ENCODE peak calls at places on chromosomes 2 and 18, in seven cellular contexts. G, M, H, K, L, B and Q are unnamed samples.

GRCh38 chr18:10140461-10140911 is 226.7 kb downstream of the VAPA start:
- DNase-seq in L (no peak), G (no peak), H (no peak), K (peak), B (no peak), M (no peak), Q (no peak)

GRCh38 chr2:20156051-20156730 is 68.7 kb downstream of the SDC1 start:
- DNase-seq in G (no peak), K (no peak), H (no peak), B (no peak), L (no peak), M (no peak), Q (no peak)

GRCh38 chr2:169845016-169845415 is 17.8 kb downstream of the UBR3 start:
- DNase-seq in K (no peak), G (no peak), H (no peak), L (no peak), B (no peak), M (no peak), Q (no peak)

GRCh38 chr2:111946294-111947114 is 48.1 kb downstream of the MERTK start:
- DNase-seq in G (peak), K (no peak), H (no peak), M (peak), L (peak), B (no peak), Q (peak)

GRCh38 chr2:104312684-104313083 is 541.2 kb upstream of the POU3F3 start:
- DNase-seq in B (no peak), L (no peak), K (no peak), H (no peak), G (no peak), M (no peak), Q (no peak)

GRCh38 chr18:26133652-26134051 is at the start of gene PSMA8:
- DNase-seq in H (peak), B (no peak), G (no peak), L (no peak), K (no peak), M (no peak), Q (no peak)

GRCh38 chr2:202101049-202101579 is 28.1 kb downstream of the KIAA2012 start:
- DNase-seq in G (no peak), L (no peak), K (no peak), H (no peak), B (no peak), M (no peak), Q (no peak)

GRCh38 chr2:31334311-31335026 is 80.1 kb downstream of the XDH start:
- DNase-seq in G (no peak), M (no peak), K (no peak), H (no peak), B (no peak), L (no peak), Q (peak)

GRCh38 chr2:239593455-239593854 is 192.6 kb upstream of the HDAC4 start:
- DNase-seq in B (peak), M (no peak), H (no peak), L (no peak), K (no peak), G (no peak), Q (no peak)

GRCh38 chr18:5868218-5868904 is 27.0 kb downstream of the TMEM200C start:
- DNase-seq in L (peak), B (no peak), K (peak), H (no peak), M (no peak), G (peak), Q (peak)

GRCh38 chr18:43170586-43170985 is 55.1 kb upstream of the RIT2 start:
- DNase-seq in M (no peak), K (no peak), H (no peak), G (no peak), B (no peak), L (no peak), Q (no peak)

GRCh38 chr18:52536039-52536438 is 196.0 kb downstream of the DCC start:
- DNase-seq in B (no peak), L (no peak), M (no peak), G (no peak), H (no peak), K (no peak), Q (no peak)